ENCODE peak calls at places on chromosome 17, in seven cellular contexts. One of them, this sample, is unnamed.

GRCh38 chr17:33989357-33990148 is 265.5 kb upstream of the CCL2 start:
- DNase-seq in GM23338: no peak
- DNase-seq in HL-60: no peak
- DNase-seq in breast epithelium: no peak
- DNase-seq in vagina: peak
- DNase-seq in GM12878: no peak
- DNase-seq in K562: no peak
- DNase-seq in this sample: no peak

GRCh38 chr17:46108120-46108519 is 85.1 kb downstream of the KANSL1 start:
- DNase-seq in GM23338: no peak
- DNase-seq in GM12878: no peak
- DNase-seq in breast epithelium: no peak
- DNase-seq in HL-60: no peak
- DNase-seq in vagina: no peak
- DNase-seq in K562: no peak
- DNase-seq in this sample: no peak

GRCh38 chr17:73042809-73043685 is 49.4 kb downstream of the SLC39A11 start:
- DNase-seq in K562: no peak
- DNase-seq in breast epithelium: no peak
- DNase-seq in HL-60: no peak
- DNase-seq in GM23338: no peak
- DNase-seq in vagina: no peak
- DNase-seq in GM12878: no peak
- DNase-seq in this sample: no peak

GRCh38 chr17:21505819-21506815 is 130.0 kb downstream of the KCNJ12 start:
- DNase-seq in K562: no peak
- DNase-seq in vagina: peak
- DNase-seq in HL-60: no peak
- DNase-seq in GM23338: peak
- DNase-seq in GM12878: no peak
- DNase-seq in breast epithelium: no peak
- DNase-seq in this sample: no peak

GRCh38 chr17:80761421-80761871 is 216.8 kb downstream of the RPTOR start:
- DNase-seq in HL-60: no peak
- DNase-seq in GM12878: no peak
- DNase-seq in GM23338: no peak
- DNase-seq in vagina: no peak
- DNase-seq in breast epithelium: no peak
- DNase-seq in K562: no peak
- DNase-seq in this sample: no peak

GRCh38 chr17:78917451-78918307 is 7.5 kb downstream of the TIMP2 start:
- DNase-seq in GM12878: no peak
- DNase-seq in GM23338: no peak
- DNase-seq in breast epithelium: no peak
- DNase-seq in HL-60: no peak
- DNase-seq in K562: no peak
- DNase-seq in vagina: no peak
- DNase-seq in this sample: no peak

GRCh38 chr17:45394913-45395568 is 37.6 kb downstream of the ARHGAP27 start:
- DNase-seq in GM23338: peak
- DNase-seq in GM12878: no peak
- DNase-seq in HL-60: peak
- DNase-seq in breast epithelium: no peak
- DNase-seq in K562: peak
- DNase-seq in vagina: no peak
- DNase-seq in this sample: peak

GRCh38 chr17:57861000-57861736 is 11.3 kb upstream of the MRPS23 start:
- DNase-seq in breast epithelium: no peak
- DNase-seq in GM12878: no peak
- DNase-seq in HL-60: peak
- DNase-seq in K562: peak
- DNase-seq in vagina: no peak
- DNase-seq in GM23338: peak
- DNase-seq in this sample: no peak

GRCh38 chr17:14672830-14673229 is 371.9 kb downstream of the HS3ST3B1 start:
- DNase-seq in GM12878: no peak
- DNase-seq in vagina: no peak
- DNase-seq in HL-60: peak
- DNase-seq in K562: no peak
- DNase-seq in breast epithelium: peak
- DNase-seq in GM23338: no peak
- DNase-seq in this sample: no peak

GRCh38 chr17:4642286-4642685 is 808 bp upstream of the ALOX15 start:
- DNase-seq in HL-60: no peak
- DNase-seq in GM23338: no peak
- DNase-seq in GM12878: no peak
- DNase-seq in vagina: no peak
- DNase-seq in breast epithelium: no peak
- DNase-seq in K562: no peak
- DNase-seq in this sample: no peak

GRCh38 chr17:63458478-63458877 is 12.4 kb upstream of the CYB561 start:
- DNase-seq in GM23338: no peak
- DNase-seq in K562: no peak
- DNase-seq in GM12878: no peak
- DNase-seq in breast epithelium: no peak
- DNase-seq in vagina: no peak
- DNase-seq in HL-60: no peak
- DNase-seq in this sample: no peak

GRCh38 chr17:59381716-59382570 is 50.5 kb downstream of the YPEL2 start:
- DNase-seq in K562: no peak
- DNase-seq in GM12878: no peak
- DNase-seq in breast epithelium: peak
- DNase-seq in vagina: no peak
- DNase-seq in HL-60: no peak
- DNase-seq in GM23338: no peak
- DNase-seq in this sample: no peak

GRCh38 chr17:77372444-77373297 is 231.9 kb downstream of the SEC14L1 start:
- DNase-seq in GM12878: no peak
- DNase-seq in breast epithelium: peak
- DNase-seq in K562: peak
- DNase-seq in GM23338: peak
- DNase-seq in HL-60: peak
- DNase-seq in vagina: no peak
- DNase-seq in this sample: peak

GRCh38 chr17:35808240-35808961 is 883 bp upstream of the TAF15 start:
- DNase-seq in GM23338: peak
- DNase-seq in K562: no peak
- DNase-seq in vagina: no peak
- DNase-seq in HL-60: no peak
- DNase-seq in breast epithelium: no peak
- DNase-seq in GM12878: no peak
- DNase-seq in this sample: no peak

GRCh38 chr17:31122746-31123145 is 28.0 kb downstream of the NF1 start:
- DNase-seq in GM23338: no peak
- DNase-seq in GM12878: no peak
- DNase-seq in vagina: no peak
- DNase-seq in K562: no peak
- DNase-seq in HL-60: no peak
- DNase-seq in breast epithelium: no peak
- DNase-seq in this sample: no peak

GRCh38 chr17:72846399-72846798 is 246.1 kb downstream of the SLC39A11 start:
- DNase-seq in breast epithelium: no peak
- DNase-seq in GM23338: no peak
- DNase-seq in HL-60: no peak
- DNase-seq in vagina: no peak
- DNase-seq in K562: no peak
- DNase-seq in GM12878: no peak
- DNase-seq in this sample: no peak

GRCh38 chr17:27385626-27386025 is 70.6 kb upstream of the KSR1 start:
- DNase-seq in breast epithelium: no peak
- DNase-seq in HL-60: no peak
- DNase-seq in vagina: no peak
- DNase-seq in GM23338: no peak
- DNase-seq in GM12878: no peak
- DNase-seq in K562: no peak
- DNase-seq in this sample: no peak
- TF ChIP-seq POLR2AphosphoS5 in breast epithelium: no peak
- TF ChIP-seq POLR2AphosphoS5 in HL-60: no peak
- TF ChIP-seq POLR2AphosphoS5 in vagina: no peak
- TF ChIP-seq POLR2AphosphoS5 in GM23338: no peak
- TF ChIP-seq POLR2AphosphoS5 in GM12878: no peak
- TF ChIP-seq POLR2AphosphoS5 in K562: no peak
- TF ChIP-seq POLR2AphosphoS5 in this sample: no peak

DNA sequence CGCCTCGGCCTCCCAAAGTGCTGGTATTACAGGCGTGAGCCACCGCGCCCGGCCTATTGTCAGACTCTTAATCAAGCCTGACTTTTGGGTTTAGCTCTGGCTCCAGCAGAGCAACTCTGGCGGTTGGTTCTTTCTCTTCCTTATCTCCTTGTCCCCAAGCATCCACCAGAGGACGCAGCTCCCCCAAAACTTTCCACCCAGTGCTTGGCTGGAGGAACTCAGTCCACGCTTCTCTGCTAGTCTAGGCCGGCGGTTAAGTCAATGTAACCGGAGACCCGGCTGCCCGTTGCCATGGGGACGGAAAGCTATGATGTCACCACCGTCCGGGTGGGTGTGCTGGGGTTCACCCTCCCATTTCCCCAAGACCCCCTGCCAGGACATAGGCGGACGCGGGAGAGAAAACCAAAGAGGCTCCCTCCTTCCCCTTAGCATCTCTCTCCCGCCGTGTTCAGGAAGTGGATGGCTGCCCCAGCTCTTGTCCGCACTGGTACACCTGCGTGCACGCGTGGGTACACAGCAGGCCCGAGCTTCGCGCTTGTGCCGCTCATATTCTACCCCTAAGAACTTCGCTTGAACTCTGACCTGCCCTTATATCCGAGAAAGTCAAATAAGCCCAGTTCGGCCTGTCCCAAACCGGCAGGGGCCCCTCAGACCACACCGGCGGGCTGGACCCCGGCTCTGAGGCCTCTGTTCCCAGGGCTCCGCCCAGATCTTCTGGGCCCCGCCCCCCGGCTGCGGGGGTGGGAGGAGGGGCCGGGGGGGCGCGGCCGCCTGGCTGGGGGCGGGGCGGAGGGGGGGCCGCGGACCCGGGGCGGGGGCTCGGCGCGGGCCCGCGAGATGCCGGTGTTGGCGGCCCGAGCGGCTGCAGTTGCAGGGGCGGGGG is at the start of gene RND2:
- DNase-seq in breast epithelium: peak
- DNase-seq in HL-60: peak
- DNase-seq in GM12878: peak
- DNase-seq in GM23338: peak
- DNase-seq in vagina: no peak
- DNase-seq in K562: peak
- DNase-seq in this sample: peak
- TF ChIP-seq POLR2AphosphoS5 in breast epithelium: peak
- TF ChIP-seq POLR2AphosphoS5 in HL-60: peak
- TF ChIP-seq POLR2AphosphoS5 in GM12878: no peak
- TF ChIP-seq POLR2AphosphoS5 in GM23338: peak
- TF ChIP-seq POLR2AphosphoS5 in vagina: no peak
- TF ChIP-seq POLR2AphosphoS5 in K562: peak
- TF ChIP-seq POLR2AphosphoS5 in this sample: no peak

GRCh38 chr17:265726-266125 is 84.3 kb upstream of the DOC2B start:
- DNase-seq in vagina: no peak
- DNase-seq in GM12878: no peak
- DNase-seq in K562: no peak
- DNase-seq in breast epithelium: no peak
- DNase-seq in GM23338: no peak
- DNase-seq in HL-60: no peak
- DNase-seq in this sample: no peak
- TF ChIP-seq POLR2AphosphoS5 in vagina: no peak
- TF ChIP-seq POLR2AphosphoS5 in GM12878: no peak
- TF ChIP-seq POLR2AphosphoS5 in K562: no peak
- TF ChIP-seq POLR2AphosphoS5 in breast epithelium: no peak
- TF ChIP-seq POLR2AphosphoS5 in GM23338: no peak
- TF ChIP-seq POLR2AphosphoS5 in HL-60: no peak
- TF ChIP-seq POLR2AphosphoS5 in this sample: no peak

DNA sequence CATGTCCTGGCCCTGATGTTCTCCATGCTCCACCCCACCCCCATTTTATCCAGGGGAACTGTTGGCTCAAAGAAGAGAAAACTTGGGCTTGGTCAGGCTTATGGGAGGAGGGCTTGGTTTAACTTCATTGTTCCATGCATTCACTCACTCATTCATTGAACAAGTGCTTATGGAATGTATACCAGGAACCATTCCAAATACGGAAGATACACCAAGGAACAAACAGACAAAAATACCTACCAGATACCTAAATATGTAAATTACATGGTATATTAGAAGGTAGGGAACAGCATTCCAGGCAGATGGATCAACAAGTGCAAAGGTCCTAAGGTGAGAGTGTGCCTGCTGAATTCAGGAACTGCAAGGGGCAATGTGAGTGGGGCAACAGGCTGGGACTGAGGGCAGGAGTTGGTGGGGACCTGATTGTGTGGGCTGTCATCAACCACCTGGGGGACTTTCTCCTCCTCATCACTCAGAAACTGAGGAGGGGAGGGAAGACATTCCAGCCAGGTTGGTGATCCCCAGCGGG is 39.9 kb downstream of the RAI1 start:
- DNase-seq in HL-60: no peak
- DNase-seq in vagina: no peak
- DNase-seq in GM23338: no peak
- DNase-seq in GM12878: no peak
- DNase-seq in breast epithelium: no peak
- DNase-seq in K562: no peak
- DNase-seq in this sample: no peak
- TF ChIP-seq POLR2AphosphoS5 in HL-60: no peak
- TF ChIP-seq POLR2AphosphoS5 in vagina: no peak
- TF ChIP-seq POLR2AphosphoS5 in GM23338: no peak
- TF ChIP-seq POLR2AphosphoS5 in GM12878: no peak
- TF ChIP-seq POLR2AphosphoS5 in breast epithelium: no peak
- TF ChIP-seq POLR2AphosphoS5 in K562: no peak
- TF ChIP-seq POLR2AphosphoS5 in this sample: no peak

GRCh38 chr17:8187517-8188407 is 2.2 kb downstream of the BORCS6 start:
- DNase-seq in GM23338: peak
- DNase-seq in breast epithelium: peak
- DNase-seq in GM12878: peak
- DNase-seq in K562: peak
- DNase-seq in HL-60: peak
- DNase-seq in vagina: no peak
- DNase-seq in this sample: no peak
- TF ChIP-seq POLR2AphosphoS5 in GM23338: peak
- TF ChIP-seq POLR2AphosphoS5 in breast epithelium: peak
- TF ChIP-seq POLR2AphosphoS5 in GM12878: peak
- TF ChIP-seq POLR2AphosphoS5 in K562: peak
- TF ChIP-seq POLR2AphosphoS5 in HL-60: no peak
- TF ChIP-seq POLR2AphosphoS5 in vagina: peak
- TF ChIP-seq POLR2AphosphoS5 in this sample: peak

GRCh38 chr17:60579090-60579489 is 20.9 kb upstream of the PPM1D start:
- DNase-seq in GM23338: no peak
- DNase-seq in vagina: no peak
- DNase-seq in GM12878: no peak
- DNase-seq in breast epithelium: no peak
- DNase-seq in K562: no peak
- DNase-seq in HL-60: no peak
- DNase-seq in this sample: no peak
- TF ChIP-seq POLR2AphosphoS5 in GM23338: no peak
- TF ChIP-seq POLR2AphosphoS5 in vagina: peak
- TF ChIP-seq POLR2AphosphoS5 in GM12878: no peak
- TF ChIP-seq POLR2AphosphoS5 in breast epithelium: no peak
- TF ChIP-seq POLR2AphosphoS5 in K562: no peak
- TF ChIP-seq POLR2AphosphoS5 in HL-60: no peak
- TF ChIP-seq POLR2AphosphoS5 in this sample: no peak